ENCODE peak calls at places on chromosome 3, in seven cellular contexts. R is RWPE1, I is IMR-90, T is OCI-LY7, J is mesothelial cell of epicardium, H is upper lobe of left lung, D is fibroblast of lung. N is an unnamed sample.

GRCh38 chr3:67876261-67876660 is 221.8 kb upstream of the SUCLG2 start:
- DNase-seq in R (no peak), I (no peak), T (no peak), J (no peak), H (no peak), D (no peak), N (no peak)

GRCh38 chr3:14636496-14637087 is 15.0 kb upstream of the CCDC174 start:
- DNase-seq in R (no peak), I (no peak), T (no peak), J (no peak), H (no peak), D (no peak), N (no peak)

GRCh38 chr3:23608650-23609049 is 197.1 kb upstream of the UBE2E1 start:
- DNase-seq in R (no peak), I (no peak), T (no peak), J (no peak), H (no peak), D (no peak), N (no peak)

GRCh38 chr3:134666466-134666865 is 15.6 kb upstream of the KY start:
- DNase-seq in R (peak), I (peak), T (no peak), J (no peak), H (no peak), D (peak), N (peak)

GRCh38 chr3:150006774-150007173 is 36.1 kb upstream of the PFN2 start:
- DNase-seq in R (no peak), I (no peak), T (no peak), J (no peak), H (no peak), D (no peak), N (no peak)

GRCh38 chr3:184443364-184443763 is 63.5 kb downstream of the CHRD start:
- DNase-seq in R (peak), I (no peak), T (no peak), J (no peak), H (no peak), D (peak), N (no peak)

GRCh38 chr3:49415931-49416601 is 3.8 kb downstream of the TCTA start:
- DNase-seq in R (no peak), I (no peak), T (peak), J (no peak), H (no peak), D (no peak), N (no peak)

GRCh38 chr3:194871143-194871863 is 185.6 kb downstream of the FAM43A start:
- DNase-seq in R (peak), I (peak), T (peak), J (peak), H (peak), D (peak), N (peak)

GRCh38 chr3:94671078-94671477 is 608.2 kb downstream of the NSUN3 start:
- DNase-seq in R (no peak), I (no peak), T (no peak), J (no peak), H (no peak), D (peak), N (no peak)

GRCh38 chr3:38264307-38264706 is 1.3 kb upstream of the SLC22A13 start:
- DNase-seq in R (no peak), I (no peak), T (no peak), J (no peak), H (no peak), D (no peak), N (no peak)

GRCh38 chr3:5022966-5023776 is 43.9 kb downstream of the BHLHE40 start:
- DNase-seq in R (peak), I (peak), T (no peak), J (no peak), H (no peak), D (peak), N (peak)

GRCh38 chr3:194121881-194122280 is 14.1 kb upstream of the HES1 start:
- DNase-seq in R (peak), I (peak), T (no peak), J (no peak), H (no peak), D (peak), N (no peak)

GRCh38 chr3:184040010-184040409 is 8.5 kb downstream of the HTR3D start:
- DNase-seq in R (no peak), I (peak), T (no peak), J (no peak), H (no peak), D (no peak), N (peak)

GRCh38 chr3:37041546-37042195 is 48.4 kb downstream of the MLH1 start:
- DNase-seq in R (no peak), I (peak), T (no peak), J (no peak), H (no peak), D (no peak), N (peak)

GRCh38 chr3:139084176-139084575 is 39.5 kb upstream of the PRR23C start:
- DNase-seq in R (no peak), I (no peak), T (no peak), J (no peak), H (no peak), D (no peak), N (no peak)

GRCh38 chr3:126127904-126128303 is 44.0 kb upstream of the SLC41A3 start:
- DNase-seq in R (no peak), I (no peak), T (no peak), J (peak), H (peak), D (no peak), N (no peak)

GRCh38 chr3:56467108-56467507 is 1.2 kb downstream of the ERC2 start:
- DNase-seq in R (peak), I (peak), T (no peak), J (peak), H (no peak), D (peak), N (peak)

GRCh38 chr3:127671523-127672428 is 976 bp upstream of the ABTB1 start:
- DNase-seq in R (no peak), I (no peak), T (peak), J (no peak), H (no peak), D (peak), N (no peak)

GRCh38 chr3:194326192-194327029 is 24.7 kb downstream of the CPN2 start:
- DNase-seq in R (peak), I (no peak), T (no peak), J (no peak), H (no peak), D (peak), N (no peak)

GRCh38 chr3:12545473-12545791 is at the start of gene MKRN2OS:
- DNase-seq in R (peak), I (peak), T (no peak), J (no peak), H (no peak), D (no peak), N (no peak)

GRCh38 chr3:132800958-132801357 is 78.7 kb upstream of the NPHP3 start:
- DNase-seq in R (no peak), I (no peak), T (no peak), J (no peak), H (no peak), D (peak), N (peak)

GRCh38 chr3:172098698-172099494 is 59.5 kb downstream of the FNDC3B start:
- DNase-seq in R (no peak), I (no peak), T (no peak), J (no peak), H (no peak), D (peak), N (no peak)

GRCh38 chr3:14283092-14283820 is 104.6 kb downstream of the LSM3 start:
- DNase-seq in R (no peak), I (no peak), T (no peak), J (no peak), H (no peak), D (no peak), N (no peak)

GRCh38 chr3:106004137-106004600 is 135.4 kb upstream of the CBLB start:
- DNase-seq in R (no peak), I (peak), T (no peak), J (no peak), H (no peak), D (peak), N (no peak)

GRCh38 chr3:188662214-188662613 is 508.3 kb downstream of the LPP start:
- DNase-seq in R (no peak), I (no peak), T (no peak), J (no peak), H (no peak), D (no peak), N (no peak)

GRCh38 chr3:188663839-188664238 is 507.9 kb upstream of the TPRG1 start:
- DNase-seq in R (no peak), I (no peak), T (no peak), J (no peak), H (no peak), D (no peak), N (no peak)

GRCh38 chr3:188659444-188660100 is 505.6 kb downstream of the LPP start:
- DNase-seq in R (no peak), I (no peak), T (no peak), J (no peak), H (no peak), D (no peak), N (no peak)

GRCh38 chr3:188661801-188662200 is 507.8 kb downstream of the LPP start:
- DNase-seq in R (no peak), I (peak), T (no peak), J (no peak), H (no peak), D (no peak), N (peak)

GRCh38 chr3:188664795-188665194 is 507.0 kb upstream of the TPRG1 start:
- DNase-seq in R (no peak), I (no peak), T (peak), J (no peak), H (no peak), D (no peak), N (no peak)
- TF ChIP-seq CTCF in R (no peak), I (peak), T (peak), J (no peak), H (no peak), D (peak), N (no peak)

GRCh38 chr3:112699436-112699978 is 58.6 kb upstream of the CCDC80 start:
- DNase-seq in R (no peak), I (peak), T (no peak), J (no peak), H (no peak), D (peak), N (peak)
- TF ChIP-seq CTCF in R (no peak), I (peak), T (no peak), J (no peak), H (peak), D (no peak), N (no peak)

GRCh38 chr3:186476541-186476940 is 67.6 kb downstream of the CRYGS start:
- DNase-seq in R (no peak), I (no peak), T (no peak), J (no peak), H (no peak), D (no peak), N (no peak)

GRCh38 chr3:186481526-186481925 is 62.7 kb downstream of the CRYGS start:
- DNase-seq in R (no peak), I (no peak), T (no peak), J (no peak), H (no peak), D (no peak), N (no peak)

GRCh38 chr3:186477033-186477432 is 67.1 kb downstream of the CRYGS start:
- DNase-seq in R (no peak), I (no peak), T (no peak), J (no peak), H (no peak), D (peak), N (no peak)

GRCh38 chr3:186476044-186476468 is 68.1 kb downstream of the CRYGS start:
- DNase-seq in R (peak), I (peak), T (no peak), J (no peak), H (no peak), D (peak), N (peak)

GRCh38 chr3:186477876-186478275 is 66.3 kb downstream of the CRYGS start:
- DNase-seq in R (peak), I (no peak), T (no peak), J (no peak), H (no peak), D (no peak), N (no peak)
- TF ChIP-seq CTCF in R (no peak), I (no peak), T (no peak), J (no peak), H (no peak), D (no peak), N (no peak)

DNA sequence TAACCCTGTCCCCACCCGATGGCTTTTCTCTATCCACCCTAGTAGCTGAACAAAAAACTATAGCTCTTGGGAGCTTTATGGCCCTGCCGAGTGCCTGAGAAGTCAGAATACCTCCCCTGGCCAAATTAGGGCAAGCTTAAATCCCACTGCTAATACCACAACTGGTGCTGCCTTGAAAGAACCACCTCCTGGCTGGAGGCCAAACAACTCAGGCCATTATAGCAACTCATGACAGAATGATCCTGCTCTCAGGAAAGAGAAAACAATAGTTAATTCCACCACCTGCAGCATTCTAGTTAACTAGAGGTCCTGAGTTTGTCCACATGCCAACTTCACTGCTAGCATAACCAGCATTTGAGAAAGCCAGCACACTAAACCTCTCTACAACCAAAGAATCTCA is 123.2 kb downstream of the RTP4 start:
- DNase-seq in R (no peak), I (no peak), T (no peak), J (no peak), H (no peak), D (no peak), N (no peak)
- TF ChIP-seq CTCF in R (no peak), I (no peak), T (no peak), J (no peak), H (no peak), D (no peak), N (no peak)

GRCh38 chr3:107945406-107945805 is 145.4 kb downstream of the CD47 start:
- DNase-seq in R (no peak), I (no peak), T (no peak), J (no peak), H (no peak), D (no peak), N (no peak)

GRCh38 chr3:107947203-107947602 is 143.6 kb downstream of the CD47 start:
- DNase-seq in R (no peak), I (no peak), T (no peak), J (no peak), H (no peak), D (no peak), N (no peak)

GRCh38 chr3:107943860-107944543 is 146.8 kb downstream of the CD47 start:
- DNase-seq in R (no peak), I (peak), T (no peak), J (no peak), H (no peak), D (peak), N (no peak)

GRCh38 chr3:107943350-107943749 is 147.5 kb downstream of the CD47 start:
- DNase-seq in R (no peak), I (no peak), T (no peak), J (no peak), H (no peak), D (no peak), N (no peak)

DNA sequence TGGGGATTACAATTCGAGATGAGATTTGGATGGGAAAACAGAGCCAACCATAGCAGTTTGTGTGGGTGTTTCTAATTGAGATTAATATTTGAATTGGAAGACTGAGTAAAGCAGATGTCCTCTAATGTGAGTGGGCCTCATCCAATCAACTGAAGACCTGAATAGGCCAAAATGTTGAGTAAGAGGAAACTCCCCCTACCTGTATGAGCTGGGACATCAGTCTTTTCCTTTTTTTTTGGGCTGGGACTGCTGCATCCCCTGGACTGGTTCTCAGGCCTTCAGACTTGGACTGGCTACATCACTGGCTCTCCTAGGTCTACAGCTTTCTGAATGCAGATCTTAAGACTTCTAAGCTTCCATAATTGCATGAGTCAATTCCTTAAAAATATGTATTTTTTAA is 144.1 kb downstream of the CD47 start:
- DNase-seq in R (no peak), I (no peak), T (no peak), J (no peak), H (no peak), D (no peak), N (no peak)
- TF ChIP-seq CTCF in R (no peak), I (no peak), T (no peak), J (no peak), H (no peak), D (no peak), N (no peak)

GRCh38 chr3:25493246-25493645 is 65.2 kb downstream of the RARB start:
- DNase-seq in R (no peak), I (no peak), T (no peak), J (no peak), H (no peak), D (peak), N (no peak)
- TF ChIP-seq CTCF in R (no peak), I (no peak), T (no peak), J (no peak), H (no peak), D (no peak), N (no peak)

GRCh38 chr3:106619-107018 is 89.9 kb upstream of the CHL1 start:
- DNase-seq in R (no peak), I (no peak), T (no peak), J (no peak), H (no peak), D (no peak), N (no peak)
- TF ChIP-seq CTCF in R (no peak), I (no peak), T (no peak), J (no peak), H (no peak), D (no peak), N (no peak)

DNA sequence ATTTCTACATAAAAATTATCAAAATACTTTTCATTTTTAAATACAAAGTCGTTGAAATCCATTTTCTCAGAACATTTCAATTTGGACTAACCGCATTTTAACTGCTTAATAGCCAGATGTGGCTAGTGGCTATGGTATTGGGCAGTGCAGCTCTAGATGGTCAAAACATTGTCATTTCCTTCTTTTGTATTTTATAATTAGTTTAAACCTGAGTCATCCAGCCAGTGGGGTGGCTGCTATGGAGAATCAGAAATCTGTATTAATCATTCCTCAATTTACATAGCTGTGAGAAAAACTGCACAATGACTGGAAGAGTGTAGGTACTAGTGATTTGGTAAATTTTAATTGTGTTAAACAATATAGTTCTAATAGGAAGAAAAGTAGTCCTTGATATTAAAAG is 245.3 kb downstream of the PDZRN3 start:
- DNase-seq in R (no peak), I (no peak), T (no peak), J (no peak), H (no peak), D (peak), N (peak)
- TF ChIP-seq CTCF in R (no peak), I (no peak), T (no peak), J (no peak), H (no peak), D (no peak), N (no peak)

DNA sequence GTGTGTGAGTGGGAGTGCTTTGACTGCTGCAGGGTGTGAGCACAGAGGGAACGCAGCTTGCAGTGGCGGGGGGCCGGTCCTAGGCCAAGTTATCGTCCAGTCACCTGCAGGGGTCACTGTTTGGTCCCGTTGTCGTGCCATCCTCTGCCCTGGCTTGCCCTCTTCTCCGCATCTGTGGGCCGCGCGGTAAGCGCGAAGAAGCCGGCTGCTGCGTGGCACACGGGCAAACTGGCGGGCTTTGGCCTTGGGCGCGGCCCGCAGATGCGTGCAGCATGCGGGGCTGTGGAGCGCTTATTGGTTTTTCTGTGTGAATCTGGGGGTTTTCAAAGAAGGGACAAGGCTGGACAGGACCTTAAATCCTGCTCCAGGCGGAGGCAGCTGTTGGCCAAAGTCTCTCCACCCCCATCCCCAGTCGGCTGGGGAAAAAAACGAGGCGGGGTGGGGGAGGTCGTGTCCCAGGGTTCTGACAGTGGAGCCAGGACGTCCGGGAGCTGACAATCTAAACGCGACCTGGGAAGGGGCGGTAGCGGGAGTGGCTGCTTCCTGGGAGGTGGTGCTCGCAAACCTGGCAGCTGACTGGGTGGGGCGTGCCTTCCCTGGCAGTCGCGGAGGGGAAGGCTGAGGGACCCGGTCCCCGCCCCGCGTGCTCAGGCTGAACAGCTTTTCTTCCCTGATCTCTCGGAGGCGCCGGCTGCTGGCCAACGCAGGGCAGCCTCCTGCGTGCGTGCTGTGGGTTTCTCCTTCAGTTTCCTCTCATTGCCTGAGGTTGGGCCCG is 39.7 kb upstream of the VEPH1 start:
- DNase-seq in R (peak), I (peak), T (no peak), J (peak), H (peak), D (peak), N (peak)
- TF ChIP-seq CTCF in R (peak), I (peak), T (no peak), J (no peak), H (no peak), D (peak), N (peak)

GRCh38 chr3:80682951-80683350 is 915.2 kb upstream of the ROBO1 start:
- DNase-seq in R (no peak), I (no peak), T (no peak), J (no peak), H (no peak), D (no peak), N (no peak)

GRCh38 chr3:80688814-80689213 is 921.0 kb upstream of the ROBO1 start:
- DNase-seq in R (no peak), I (no peak), T (no peak), J (no peak), H (no peak), D (peak), N (no peak)
- TF ChIP-seq CTCF in R (peak), I (peak), T (no peak), J (peak), H (no peak), D (no peak), N (no peak)